ENCODE peak calls at places on chromosome 14, in six cellular contexts. B, D, X, F, T and M are unnamed samples.

GRCh38 chr14:31745741-31746140 is 184.5 kb downstream of the NUBPL start:
- DNase-seq in X (no peak), F (no peak), D (no peak), T (no peak), B (no peak), M (no peak)

GRCh38 chr14:72186461-72187035 is 254.3 kb downstream of the RGS6 start:
- DNase-seq in F (no peak), D (no peak), X (no peak), T (peak), B (no peak), M (peak)

GRCh38 chr14:68628605-68629310 is 164.1 kb downstream of the ZFP36L1 start:
- DNase-seq in X (no peak), F (no peak), D (no peak), B (peak), T (no peak), M (no peak)

GRCh38 chr14:24051162-24051788 is 534 bp upstream of the CARMIL3 start:
- DNase-seq in T (no peak), D (no peak), X (no peak), F (peak), B (no peak), M (no peak)

GRCh38 chr14:44369401-44370123 is 137.5 kb downstream of the FSCB start:
- DNase-seq in T (no peak), F (no peak), D (no peak), X (no peak), B (no peak), M (no peak)

GRCh38 chr14:68308695-68309094 is 484.2 kb downstream of the ZFP36L1 start:
- DNase-seq in D (no peak), B (no peak), T (no peak), X (no peak), F (no peak), M (no peak)

GRCh38 chr14:92735344-92735743 is 13.1 kb downstream of the LGMN start:
- DNase-seq in D (no peak), X (no peak), F (no peak), B (no peak), T (no peak), M (no peak)

GRCh38 chr14:23162005-23162404 is 21.5 kb downstream of the SLC7A8 start:
- DNase-seq in B (no peak), D (no peak), F (no peak), X (no peak), T (no peak), M (no peak)

GRCh38 chr14:41605550-41606248 is 977 bp upstream of the LRFN5 start:
- DNase-seq in F (peak), X (no peak), T (no peak), B (no peak), D (no peak), M (no peak)

GRCh38 chr14:87013583-87013982 is 979.4 kb downstream of the GALC start:
- DNase-seq in T (no peak), X (no peak), F (no peak), D (no peak), B (no peak), M (no peak)

GRCh38 chr14:89429206-89430091 is 12.4 kb upstream of the FOXN3 start:
- DNase-seq in X (no peak), D (peak), F (peak), B (no peak), T (no peak), M (no peak)

GRCh38 chr14:105205718-105206208 is 24.7 kb upstream of the NUDT14 start:
- DNase-seq in X (no peak), D (no peak), T (no peak), B (no peak), F (no peak), M (no peak)

GRCh38 chr14:102262894-102263462 is 42.0 kb downstream of the MOK start:
- DNase-seq in D (no peak), F (no peak), X (no peak), T (no peak), B (peak), M (no peak)

GRCh38 chr14:101379842-101380241 is 181.5 kb upstream of the DIO3 start:
- DNase-seq in F (no peak), T (no peak), B (no peak), D (no peak), X (no peak), M (no peak)

GRCh38 chr14:80845877-80846276 is 95.7 kb downstream of the CEP128 start:
- DNase-seq in D (no peak), T (no peak), X (no peak), F (no peak), B (no peak), M (no peak)

GRCh38 chr14:65403231-65403630 is 9.3 kb upstream of the FUT8 start:
- DNase-seq in D (no peak), B (peak), X (no peak), T (no peak), F (no peak), M (no peak)

GRCh38 chr14:23937121-23937692 is 16.4 kb upstream of the DHRS4 start:
- DNase-seq in X (no peak), D (no peak), T (no peak), F (no peak), B (no peak), M (no peak)

GRCh38 chr14:33636715-33637114 is 314.2 kb downstream of the EGLN3 start:
- DNase-seq in F (no peak), B (no peak), T (no peak), D (no peak), X (no peak), M (no peak)

GRCh38 chr14:46571970-46572369 is 79.6 kb downstream of the RPL10L start:
- DNase-seq in D (no peak), X (no peak), T (no peak), B (peak), F (no peak), M (no peak)

GRCh38 chr14:23648764-23649460 is 12.7 kb downstream of the DHRS2 start:
- DNase-seq in D (no peak), F (no peak), X (no peak), B (no peak), T (no peak), M (no peak)

DNA sequence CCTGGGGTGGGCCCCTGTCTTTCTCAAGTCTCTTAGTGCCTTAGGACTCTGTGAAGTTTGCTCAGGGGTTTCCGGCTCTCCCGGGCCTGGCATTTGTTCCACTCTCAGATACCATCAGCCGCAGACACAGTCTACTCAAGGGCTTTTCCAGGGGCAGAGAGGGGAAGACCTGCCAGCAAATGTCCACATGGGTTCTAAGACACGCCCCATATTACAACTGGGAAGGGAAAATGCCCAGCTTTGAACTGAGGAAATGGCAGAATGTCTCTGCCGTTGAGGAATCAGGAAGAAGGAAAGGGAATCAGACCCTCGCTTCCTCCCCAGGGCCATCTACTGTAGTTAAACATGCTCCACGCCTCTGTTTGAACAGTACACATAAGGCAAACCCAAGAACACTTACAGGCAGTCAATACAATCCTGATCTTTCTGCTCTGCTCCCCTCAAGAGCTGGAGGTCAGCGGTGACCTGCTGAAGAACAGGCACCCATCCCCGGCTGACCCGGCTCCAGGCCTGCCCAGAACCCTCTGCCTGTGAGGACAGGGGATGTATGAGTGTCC is 7.9 kb downstream of the CCDC85C start:
- DNase-seq in B (no peak), F (peak), D (no peak), X (no peak), T (no peak), M (no peak)
- H3K4me3 ChIP-seq in B (no peak), F (no peak), D (no peak), X (no peak), T (no peak), M (no peak)

GRCh38 chr14:77141592-77142288 is at the start of gene ZDHHC22:
- DNase-seq in D (no peak), F (no peak), B (no peak), X (no peak), T (no peak), M (no peak)

GRCh38 chr14:77139022-77139421 is 2.6 kb downstream of the ZDHHC22 start:
- DNase-seq in D (no peak), T (no peak), B (no peak), F (peak), X (no peak), M (no peak)

GRCh38 chr14:77140937-77141591 is 527 bp downstream of the ZDHHC22 start:
- DNase-seq in T (no peak), X (no peak), B (no peak), F (no peak), D (no peak), M (no peak)

GRCh38 chr14:77139540-77140342 is 1.9 kb downstream of the ZDHHC22 start:
- DNase-seq in T (no peak), F (no peak), B (no peak), X (no peak), D (peak), M (no peak)

DNA sequence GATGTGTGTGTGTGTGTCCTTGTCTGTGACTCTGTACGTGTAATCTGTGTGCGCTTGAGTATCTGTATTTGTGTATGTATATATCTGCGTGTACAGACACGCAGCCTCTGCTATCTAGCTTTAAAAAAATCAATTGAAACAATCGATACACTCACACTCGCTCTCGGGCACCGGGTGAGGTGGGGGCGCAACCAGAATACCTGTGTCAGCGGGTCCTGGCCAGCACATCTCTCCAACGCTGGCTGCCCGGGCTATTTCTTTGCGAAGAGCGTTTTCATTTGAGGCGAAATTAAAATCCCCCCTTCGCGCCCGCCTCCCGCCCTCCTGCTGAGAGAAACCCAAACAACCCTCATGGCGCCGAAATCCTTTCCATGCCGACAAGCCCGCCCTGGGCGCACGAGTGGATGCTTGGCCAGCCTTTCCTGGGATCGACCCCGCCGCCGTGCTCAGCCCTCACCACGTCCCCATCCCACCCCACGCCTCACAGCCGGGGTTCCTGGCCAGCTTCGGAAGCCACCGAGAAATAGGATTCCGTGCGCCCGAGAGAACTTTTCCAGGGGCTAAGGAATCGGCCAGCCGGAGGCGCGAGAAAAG is 1.2 kb downstream of the ZDHHC22 start:
- DNase-seq in D (no peak), T (no peak), F (no peak), X (no peak), B (no peak), M (no peak)
- H3K27ac ChIP-seq in D (no peak), T (no peak), F (no peak), X (no peak), B (no peak), M (no peak)

DNA sequence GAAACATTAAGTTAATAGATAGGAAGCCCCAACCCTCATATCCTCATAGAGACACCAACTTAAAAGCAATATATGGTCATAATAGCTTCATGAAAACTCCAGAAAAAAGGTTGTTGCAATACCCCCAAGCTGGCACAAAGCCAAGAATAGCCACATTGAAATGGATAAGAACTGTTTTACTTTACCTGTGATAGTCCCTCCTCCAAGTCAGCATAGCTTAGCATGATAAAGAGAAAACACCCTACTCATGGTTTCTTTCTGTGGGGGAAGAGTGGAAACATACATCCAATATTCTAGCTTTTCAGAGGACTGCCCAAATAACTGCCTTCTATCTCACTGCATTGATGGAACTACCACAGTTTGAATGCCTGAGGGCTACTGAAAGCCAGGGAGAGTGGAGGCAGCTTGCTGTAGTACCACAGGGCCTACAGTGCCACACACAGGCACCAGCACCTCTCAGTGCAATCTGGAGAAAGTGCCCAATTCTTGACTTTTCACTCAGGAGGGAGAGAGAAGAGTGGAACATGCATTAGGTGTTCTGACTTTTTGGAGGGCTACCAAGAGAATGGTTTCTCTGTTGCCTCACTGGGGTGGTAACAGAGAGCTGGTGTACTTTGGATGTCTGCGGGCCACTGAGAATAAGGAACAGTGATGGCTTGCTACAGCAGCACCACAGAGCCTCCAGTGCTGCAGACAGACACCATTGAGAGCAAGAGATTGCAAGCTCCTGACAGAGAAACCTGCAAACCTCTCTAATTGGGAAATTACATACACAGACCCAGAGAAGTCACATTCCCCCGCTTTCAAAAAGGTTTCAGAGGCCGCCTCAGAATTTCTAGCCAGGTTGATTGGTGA is 157.1 kb upstream of the GARIN2 start:
- DNase-seq in F (no peak), X (no peak), T (no peak), B (no peak), D (no peak), M (no peak)
- H3K4me3 ChIP-seq in F (no peak), X (no peak), T (no peak), B (no peak), D (no peak), M (no peak)

DNA sequence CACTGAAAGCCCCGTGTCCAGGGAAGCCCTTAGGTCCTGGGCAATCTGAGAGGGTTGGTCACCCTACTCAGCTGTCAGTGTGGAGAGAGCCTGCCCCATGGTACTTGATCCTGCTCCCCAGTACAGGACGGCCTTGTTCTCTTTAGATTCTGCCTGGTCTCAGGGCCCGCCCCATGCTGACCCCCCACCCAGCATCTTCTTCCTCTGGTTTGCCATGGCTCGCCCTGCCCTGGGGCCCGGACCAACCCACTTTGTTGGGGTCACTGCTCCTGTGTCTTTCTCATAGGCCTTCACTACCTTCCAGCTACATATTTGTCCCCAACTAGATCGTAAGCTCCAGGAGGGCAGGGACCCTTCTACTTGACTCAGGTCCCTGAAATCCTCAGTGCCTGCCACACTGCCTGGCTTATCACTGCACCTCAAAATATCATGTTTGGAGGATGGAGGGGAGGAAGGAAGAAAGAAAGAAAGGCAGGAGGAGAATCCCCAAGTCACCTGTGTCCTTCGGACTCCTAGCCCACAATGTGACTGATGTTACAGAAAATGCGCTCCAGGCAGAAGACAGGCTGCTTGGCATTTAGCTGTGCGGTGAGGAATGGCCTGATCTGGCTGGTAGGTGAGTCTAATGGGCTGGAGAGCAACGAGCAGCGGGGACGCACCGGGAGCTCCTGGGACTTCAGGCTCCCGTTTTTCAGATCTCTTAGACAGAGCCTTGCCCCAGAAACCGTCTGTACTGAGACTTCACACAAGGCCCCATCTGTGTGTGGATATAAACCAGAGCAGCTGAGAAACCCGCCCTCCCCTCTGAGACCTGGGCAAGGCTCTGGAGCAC is 66.1 kb downstream of the C14orf132 start:
- DNase-seq in T (no peak), F (peak), B (no peak), X (no peak), D (no peak), M (no peak)
- H3K27ac ChIP-seq in T (no peak), F (peak), B (peak), X (no peak), D (no peak), M (peak)

GRCh38 chr14:104172349-104172748 is 34.0 kb downstream of the KIF26A start:
- DNase-seq in F (no peak), D (no peak), B (no peak), X (no peak), T (no peak), M (no peak)
- H3K4me3 ChIP-seq in F (no peak), D (no peak), B (no peak), X (no peak), T (no peak), M (no peak)

DNA sequence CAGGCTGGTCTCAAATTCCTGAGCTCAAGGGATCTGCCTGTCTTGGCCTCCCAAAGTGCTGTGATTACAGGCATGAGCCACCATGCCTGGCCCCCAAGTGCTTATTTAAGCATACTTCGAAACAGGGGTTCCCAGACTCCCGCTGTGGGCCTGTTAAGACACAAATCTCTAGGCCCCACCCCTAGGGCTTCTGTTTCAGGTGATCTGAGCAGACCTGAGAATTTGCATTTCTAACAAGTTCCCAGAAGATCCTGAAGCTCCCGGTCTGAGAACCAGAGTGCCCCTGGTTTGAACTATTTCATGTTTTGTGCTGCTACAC is 25.0 kb downstream of the GCH1 start:
- DNase-seq in B (no peak), D (no peak), X (no peak), F (no peak), T (no peak), M (no peak)
- H3K27ac ChIP-seq in B (no peak), D (no peak), X (no peak), F (no peak), T (no peak), M (peak)

GRCh38 chr14:100246809-100247428 is 8.0 kb downstream of the YY1 start:
- DNase-seq in F (no peak), T (no peak), D (no peak), X (no peak), B (peak), M (no peak)
- H3K4me3 ChIP-seq in F (no peak), T (no peak), D (no peak), X (no peak), B (no peak), M (no peak)

GRCh38 chr14:84404246-84404645 is 1125.7 kb upstream of the FLRT2 start:
- DNase-seq in D (no peak), X (no peak), B (no peak), T (no peak), F (no peak), M (no peak)
- H3K27ac ChIP-seq in D (no peak), X (no peak), B (peak), T (no peak), F (no peak), M (no peak)